ENCODE peak calls at places on chromosomes 1 and 21, in nine cellular contexts. Z is NCI-H1092, E is globus pallidus, Y is choroid plexus epithelial cell, N is WTC11, R is NCI-H2081, P is GM04504, T is ACHN, G is HTR-8/SVneo. L is an unnamed sample.

GRCh38 chr21:44011774-44012473 is at the start of gene TRAPPC10:
- DNase-seq in G (peak), N (peak), Y (peak), E (peak), R (peak), P (peak), T (peak), Z (peak), L (peak)

GRCh38 chr1:148362141-148362929 is 120.8 kb downstream of the PPIAL4G start:
- DNase-seq in Y (peak), T (peak), G (no peak), P (no peak), N (peak), Z (no peak), E (no peak), R (no peak), L (no peak)

GRCh38 chr1:227568593-227568992 is 5.2 kb downstream of the ZNF678 start:
- DNase-seq in P (no peak), Y (no peak), T (no peak), G (no peak), N (no peak), R (no peak), Z (no peak), E (no peak), L (no peak)

GRCh38 chr1:233394860-233395717 is 67.6 kb downstream of the MAP3K21 start:
- DNase-seq in P (peak), G (peak), R (peak), T (peak), E (peak), N (peak), Y (peak), Z (peak), L (peak)

GRCh38 chr21:16302851-16303282 is 573.1 kb downstream of the USP25 start:
- DNase-seq in N (no peak), T (no peak), P (no peak), R (no peak), G (no peak), Y (peak), Z (no peak), E (peak), L (peak)

GRCh38 chr1:244545511-244545910 is 84.4 kb downstream of the CATSPERE start:
- DNase-seq in G (no peak), P (no peak), R (no peak), N (no peak), Z (no peak), Y (peak), E (no peak), T (no peak), L (no peak)

GRCh38 chr1:246632584-246633168 is 66.4 kb downstream of the CNST start:
- DNase-seq in Z (no peak), E (no peak), Y (peak), G (peak), T (peak), P (peak), N (no peak), R (no peak), L (no peak)

GRCh38 chr1:41284121-41284520 is 42.0 kb upstream of the SCMH1 start:
- DNase-seq in E (no peak), N (no peak), Z (no peak), G (no peak), R (no peak), T (no peak), Y (no peak), P (no peak), L (no peak)

GRCh38 chr1:169576241-169576933 is 9.9 kb downstream of the F5 start:
- DNase-seq in Z (no peak), E (peak), N (no peak), T (no peak), R (no peak), G (no peak), Y (no peak), P (no peak), L (no peak)

GRCh38 chr1:191675991-191676783 is 482.1 kb upstream of the RGS18 start:
- DNase-seq in T (no peak), G (no peak), R (no peak), Y (no peak), E (no peak), Z (no peak), N (no peak), P (no peak), L (no peak)

GRCh38 chr1:160672789-160673695 is 26.2 kb upstream of the SLAMF1 start:
- DNase-seq in T (no peak), P (no peak), N (no peak), Z (no peak), E (no peak), R (no peak), Y (no peak), G (no peak), L (no peak)